ENCODE peak calls at places on chromosome 1, in five cellular contexts. K is tibial artery; Z is NB4; A is DMS 273 treated with DMSO at 0.1 percent for 48 hours; I is stimulated activated CD4-positive, alpha-beta T cell treated with anti-CD3 and anti-CD28 coated beads, Interleukin-12 subunit alpha, Interleukin-12 subunit beta, amount 100 ng/mL, for 48 hours. C is an unnamed sample.

GRCh38 chr1:235946570-235946981 is 79.9 kb upstream of the LYST start:
- DNase-seq in K (no peak), Z (peak), A (no peak), I (no peak), C (peak)

GRCh38 chr1:183732251-183732650 is 72.7 kb upstream of the RGL1 start:
- DNase-seq in K (no peak), Z (no peak), A (no peak), I (no peak), C (no peak)

GRCh38 chr1:205965039-205965630 is 21.9 kb upstream of the SLC26A9 start:
- DNase-seq in K (no peak), Z (no peak), A (no peak), I (no peak), C (no peak)

GRCh38 chr1:9111957-9112356 is 16.9 kb downstream of the GPR157 start:
- DNase-seq in K (no peak), Z (no peak), A (no peak), I (no peak), C (no peak)

GRCh38 chr1:245984390-245985155 is 522.5 kb downstream of the SMYD3 start:
- DNase-seq in K (no peak), Z (no peak), A (no peak), I (no peak), C (no peak)

GRCh38 chr1:228402638-228403025 is 4.0 kb downstream of the TRIM11 start:
- DNase-seq in K (no peak), Z (no peak), A (no peak), I (no peak), C (no peak)

GRCh38 chr1:226723640-226724532 is 15.2 kb downstream of the ITPKB start:
- DNase-seq in K (no peak), Z (peak), A (peak), I (no peak), C (no peak)

GRCh38 chr1:199287632-199288031 is 648.8 kb downstream of the PTPRC start:
- DNase-seq in K (no peak), Z (peak), A (no peak), I (no peak), C (no peak)

GRCh38 chr1:21956720-21957552 is 19.8 kb upstream of the HSPG2 start:
- DNase-seq in K (peak), Z (peak), A (no peak), I (no peak), C (no peak)

GRCh38 chr1:46288485-46289133 is 14.8 kb downstream of the LRRC41 start:
- DNase-seq in K (no peak), Z (no peak), A (no peak), I (no peak), C (no peak)

GRCh38 chr1:65435987-65436386 is 15.5 kb downstream of the LEPR start:
- DNase-seq in K (no peak), Z (no peak), A (no peak), I (no peak), C (no peak)

GRCh38 chr1:161379071-161379470 is 11.4 kb upstream of the CFAP126 start:
- DNase-seq in K (no peak), Z (no peak), A (no peak), I (no peak), C (no peak)

C was measured in foreskin melanocyte.